ENCODE peak calls at places on chromosomes 2 and 18, in six cellular contexts. C is left ventricle myocardium inferior, U is pancreas, R is A549, P is fibroblast of pulmonary artery, A is fibroblast of mammary gland. T is an unnamed sample.
A peak's percentile ranks its signal among the peaks of the same experiment; 100 is the strongest.

GRCh38 chr2:187502467-187502866 is 51.8 kb downstream of the TFPI start:
- DNase-seq in C (no peak), U (no peak), R (peak; percentile 21), P (no peak), A (no peak), T (no peak)

GRCh38 chr2:168528469-168528868 is 72.4 kb downstream of the CERS6 start:
- DNase-seq in C (no peak), U (no peak), R (peak; percentile 7), P (peak; percentile 51), A (peak; percentile 34), T (no peak)

GRCh38 chr2:55311444-55311870 is 42.4 kb upstream of the MTIF2 start:
- DNase-seq in C (no peak), U (no peak), R (peak; percentile 16), P (peak; percentile 35), A (peak; percentile 86), T (no peak)

GRCh38 chr18:21489119-21489750 is 111.3 kb downstream of the ESCO1 start:
- DNase-seq in C (no peak), U (no peak), R (peak; percentile 60), P (peak; percentile 76), A (peak; percentile 64), T (peak; percentile 49)

GRCh38 chr2:238090887-238091286 is 9.3 kb upstream of the ESPNL start:
- DNase-seq in C (no peak), U (no peak), R (no peak), P (no peak), A (no peak), T (no peak)

GRCh38 chr2:71605781-71606241 is 152.4 kb downstream of the DYSF start:
- DNase-seq in C (peak; percentile 31), U (peak; percentile 31), R (no peak), P (no peak), A (no peak), T (peak; percentile 8)

GRCh38 chr2:239025081-239025801 is 177.4 kb downstream of the TWIST2 start:
- DNase-seq in C (no peak), U (no peak), R (no peak), P (peak; percentile 44), A (peak; percentile 82), T (no peak)

GRCh38 chr2:181411105-181411849 is 45.9 kb upstream of the ITGA4 start:
- DNase-seq in C (no peak), U (peak; percentile 22), R (no peak), P (peak; percentile 13), A (no peak), T (peak; percentile 84)

GRCh38 chr2:164934790-164935466 is 20.4 kb downstream of the SLC38A11 start:
- DNase-seq in C (no peak), U (no peak), R (no peak), P (no peak), A (no peak), T (no peak)

GRCh38 chr2:64610456-64610855 is 43.3 kb downstream of the SERTAD2 start:
- DNase-seq in C (no peak), U (no peak), R (no peak), P (no peak), A (no peak), T (no peak)

GRCh38 chr2:120320318-120320851 is 25.6 kb upstream of the INHBB start:
- DNase-seq in C (no peak), U (no peak), R (no peak), P (peak; percentile 63), A (no peak), T (peak; percentile 6)

GRCh38 chr2:219630770-219631405 is 3.5 kb downstream of the SLC4A3 start:
- DNase-seq in C (peak; percentile 86), U (no peak), R (no peak), P (no peak), A (no peak), T (no peak)

GRCh38 chr18:67151366-67151765 is 365.2 kb downstream of the DSEL start:
- DNase-seq in C (no peak), U (no peak), R (no peak), P (no peak), A (no peak), T (no peak)

GRCh38 chr18:11047156-11047555 is 102.2 kb downstream of the PIEZO2 start:
- DNase-seq in C (no peak), U (no peak), R (no peak), P (no peak), A (no peak), T (no peak)

GRCh38 chr2:190446193-190446592 is 38.0 kb downstream of the MFSD6 start:
- DNase-seq in C (no peak), U (no peak), R (no peak), P (no peak), A (no peak), T (no peak)

GRCh38 chr2:172081248-172082022 is 3.9 kb upstream of the DLX1 start:
- DNase-seq in C (no peak), U (peak; percentile 41), R (no peak), P (no peak), A (no peak), T (no peak)

GRCh38 chr2:177265386-177265690 is 811 bp upstream of the NFE2L2 start:
- DNase-seq in C (peak; percentile 61), U (no peak), R (no peak), P (no peak), A (peak; percentile 53), T (no peak)
- TF ChIP-seq CTCF in C (peak; percentile 48), U (no peak), R (peak; percentile 60), P (peak; percentile 40), A (peak; percentile 33), T (no peak)

GRCh38 chr18:75229437-75229836 is 18.8 kb downstream of the TSHZ1 start:
- DNase-seq in C (no peak), U (no peak), R (no peak), P (no peak), A (no peak), T (no peak)

GRCh38 chr18:75227535-75227934 is 16.9 kb downstream of the TSHZ1 start:
- DNase-seq in C (no peak), U (no peak), R (no peak), P (no peak), A (no peak), T (no peak)

GRCh38 chr18:75228967-75229366 is 18.4 kb downstream of the TSHZ1 start:
- DNase-seq in C (no peak), U (no peak), R (no peak), P (no peak), A (no peak), T (no peak)

GRCh38 chr18:75230210-75231052 is 19.8 kb downstream of the TSHZ1 start:
- DNase-seq in C (no peak), U (no peak), R (no peak), P (peak; percentile 53), A (no peak), T (no peak)

GRCh38 chr18:75231053-75231406 is 20.4 kb downstream of the TSHZ1 start:
- DNase-seq in C (no peak), U (no peak), R (no peak), P (no peak), A (no peak), T (no peak)
- TF ChIP-seq CTCF in C (no peak), U (no peak), R (no peak), P (no peak), A (no peak), T (no peak)

DNA sequence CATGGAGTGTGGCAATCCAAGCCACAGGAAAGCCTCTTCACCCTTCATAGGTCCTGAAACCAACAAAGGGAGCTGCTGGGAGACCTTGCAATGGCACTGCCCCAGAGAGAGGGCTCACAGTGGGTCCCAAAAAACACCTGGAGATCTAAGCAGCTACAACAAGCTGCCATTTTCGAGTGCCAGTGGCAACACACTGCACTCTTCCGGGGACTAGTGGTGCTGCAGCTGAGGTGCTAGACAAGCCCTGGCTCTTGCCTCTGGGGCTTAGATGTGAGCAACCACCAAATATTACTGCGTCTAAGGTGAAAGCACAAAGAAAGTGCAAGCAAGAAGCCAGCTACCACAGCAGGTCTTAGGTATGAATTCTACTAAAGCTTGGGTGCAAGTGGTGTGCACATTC is 192.9 kb downstream of the NOL4 start:
- DNase-seq in C (no peak), U (no peak), R (no peak), P (peak; percentile 3), A (peak; percentile 2), T (no peak)
- TF ChIP-seq CTCF in C (no peak), U (no peak), R (no peak), P (no peak), A (peak; percentile 5), T (no peak)

DNA sequence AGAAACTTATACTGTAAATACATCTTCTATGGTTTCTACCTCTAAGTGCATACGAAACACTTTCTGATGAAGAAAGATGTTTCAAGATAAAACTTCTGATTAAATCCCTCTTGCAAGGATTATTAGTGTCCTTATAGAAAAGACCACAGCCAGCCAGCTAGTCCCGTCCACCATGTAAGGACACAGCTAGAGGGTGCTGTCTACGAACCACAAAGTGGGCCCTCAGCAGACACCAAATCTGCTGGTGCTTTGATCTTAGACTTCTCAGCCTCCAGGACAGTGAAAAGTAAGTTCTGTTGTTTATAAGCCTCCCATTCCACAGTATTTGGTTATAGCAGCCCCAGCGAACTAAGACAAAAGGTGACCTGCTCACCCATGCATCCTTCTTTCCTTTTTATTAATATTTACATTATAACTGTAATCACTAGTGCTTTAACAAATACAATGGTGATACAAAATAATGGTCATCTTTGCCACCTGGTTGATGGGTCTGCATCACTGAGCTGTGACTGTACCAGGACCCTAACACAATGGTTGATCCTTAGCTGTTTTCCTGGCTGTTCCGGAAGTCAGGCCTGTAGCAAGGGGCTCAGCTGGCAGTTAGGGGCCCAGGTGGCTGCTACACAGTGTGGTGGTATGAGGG is 108.4 kb upstream of the SMAD7 start:
- DNase-seq in C (no peak), U (no peak), R (peak; percentile 20), P (peak; percentile 21), A (peak; percentile 19), T (no peak)
- TF ChIP-seq CTCF in C (peak; percentile 17), U (no peak), R (peak; percentile 8), P (peak; percentile 34), A (peak; percentile 26), T (no peak)

GRCh38 chr2:16525265-16525887 is 140.3 kb downstream of the CYRIA start:
- DNase-seq in C (no peak), U (no peak), R (peak; percentile 36), P (peak; percentile 11), A (peak; percentile 10), T (peak; percentile 59)
- TF ChIP-seq CTCF in C (peak; percentile 49), U (no peak), R (peak; percentile 33), P (peak; percentile 46), A (peak; percentile 44), T (peak; percentile 73)

DNA sequence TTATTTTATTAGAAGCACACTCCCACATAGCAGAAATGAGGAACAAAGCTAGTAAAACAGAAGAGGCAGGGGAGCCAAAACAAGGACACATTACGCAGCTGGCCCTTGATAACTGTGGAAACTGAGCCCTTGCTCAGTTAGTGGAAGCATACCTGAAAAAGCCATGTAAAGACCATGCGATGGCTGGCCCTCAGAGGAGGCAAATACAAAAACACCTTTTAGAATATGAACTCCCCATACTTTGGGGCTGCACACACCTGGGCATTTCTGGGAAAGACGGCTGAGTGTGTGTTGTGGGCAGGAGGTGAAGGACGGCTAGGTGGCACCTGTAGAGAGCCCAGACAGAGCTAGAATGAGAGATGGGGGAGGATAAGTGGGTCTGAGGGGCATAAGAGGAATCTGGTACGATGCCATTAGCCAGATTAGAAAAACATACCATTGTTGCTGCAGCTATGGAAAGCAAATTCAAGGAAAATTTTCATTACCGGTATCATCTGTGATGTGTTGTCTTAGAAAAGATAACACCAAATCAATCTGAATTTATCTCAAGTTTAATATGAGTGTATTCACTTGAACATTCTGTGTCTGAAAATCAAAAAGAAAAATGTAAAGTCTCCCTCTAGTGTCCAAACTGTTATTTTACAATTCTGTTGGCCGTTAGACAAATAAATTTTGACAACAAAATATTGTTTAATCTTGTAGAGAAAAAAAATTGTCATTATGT is 45.2 kb upstream of the SULT1C3 start:
- DNase-seq in C (no peak), U (no peak), R (peak; percentile 29), P (peak; percentile 18), A (peak; percentile 8), T (no peak)
- TF ChIP-seq CTCF in C (peak; percentile 55), U (peak; percentile 29), R (peak; percentile 66), P (peak; percentile 48), A (peak; percentile 41), T (peak; percentile 65)